ENCODE peak calls at places on chromosomes 7 and 10, in five cellular contexts. E is activated effector memory CD4-positive, alpha-beta T cell treated with Interleukin-2 at 50 U/mL for 16 hours; H is astrocyte; X is H9; Z is stomach. I is an unnamed sample.

GRCh38 chr10:125029584-125030242 is 87.8 kb downstream of the ZRANB1 start:
- DNase-seq in E (no peak), H (peak), X (no peak), Z (no peak), I (no peak)

GRCh38 chr10:8420182-8420581 is 365.7 kb downstream of the GATA3 start:
- DNase-seq in E (no peak), H (no peak), X (no peak), Z (no peak), I (no peak)

GRCh38 chr7:471191-471865 is 48.3 kb downstream of the PDGFA start:
- DNase-seq in E (no peak), H (no peak), X (no peak), Z (no peak), I (no peak)

GRCh38 chr7:17971392-17971791 is 31.1 kb upstream of the SNX13 start:
- DNase-seq in E (no peak), H (peak), X (no peak), Z (no peak), I (no peak)

GRCh38 chr10:132102717-132103110 is 37.0 kb downstream of the JAKMIP3 start:
- DNase-seq in E (no peak), H (no peak), X (no peak), Z (peak), I (no peak)

GRCh38 chr7:47405921-47406765 is 175.8 kb downstream of the TNS3 start:
- DNase-seq in E (no peak), H (peak), X (no peak), Z (peak), I (no peak)

GRCh38 chr7:158950914-158951635 is 94.7 kb downstream of the DYNC2I1 start:
- DNase-seq in E (no peak), H (no peak), X (no peak), Z (no peak), I (no peak)

GRCh38 chr7:10720042-10720441 is 253.6 kb upstream of the PHF14 start:
- DNase-seq in E (no peak), H (no peak), X (no peak), Z (no peak), I (no peak)

GRCh38 chr7:47576031-47576908 is 5.6 kb downstream of the TNS3 start:
- DNase-seq in E (no peak), H (peak), X (no peak), Z (peak), I (no peak)

GRCh38 chr10:15168296-15168780 is at the start of gene NMT2:
- DNase-seq in E (no peak), H (peak), X (peak), Z (no peak), I (no peak)

I was measured in brain microvascular endothelial cell.